ENCODE peak calls at places on chromosomes 12 and 14, in eight cellular contexts. One of them, this sample, is unnamed.

GRCh38 chr12:6684609-6685008 is 4.6 kb downstream of the ZNF384 start:
- DNase-seq in ELR: peak
- DNase-seq in fibroblast of pulmonary artery: peak
- DNase-seq in BJ: no peak
- DNase-seq in stimulated activated CD8-positive, alpha-beta memory T cell treated with anti-CD3 and anti-CD28 coated beads, Interleukin-4, amount 100 ng/mL, for 1 hour: no peak
- DNase-seq in astrocyte of the spinal cord: no peak
- DNase-seq in epithelial cell of proximal tubule: no peak
- DNase-seq in HEK293T: peak
- DNase-seq in this sample: no peak

GRCh38 chr14:81246561-81247270 is 26.0 kb upstream of the GTF2A1 start:
- DNase-seq in epithelial cell of proximal tubule: no peak
- DNase-seq in ELR: peak
- DNase-seq in HEK293T: no peak
- DNase-seq in astrocyte of the spinal cord: no peak
- DNase-seq in fibroblast of pulmonary artery: no peak
- DNase-seq in BJ: peak
- DNase-seq in stimulated activated CD8-positive, alpha-beta memory T cell treated with anti-CD3 and anti-CD28 coated beads, Interleukin-4, amount 100 ng/mL, for 1 hour: no peak
- DNase-seq in this sample: no peak

GRCh38 chr12:131896811-131897270 is 2.4 kb downstream of the ULK1 start:
- DNase-seq in fibroblast of pulmonary artery: no peak
- DNase-seq in HEK293T: no peak
- DNase-seq in stimulated activated CD8-positive, alpha-beta memory T cell treated with anti-CD3 and anti-CD28 coated beads, Interleukin-4, amount 100 ng/mL, for 1 hour: no peak
- DNase-seq in epithelial cell of proximal tubule: no peak
- DNase-seq in astrocyte of the spinal cord: no peak
- DNase-seq in BJ: no peak
- DNase-seq in ELR: no peak
- DNase-seq in this sample: no peak

GRCh38 chr12:65823481-65824313 is 586 bp upstream of the HMGA2 start:
- DNase-seq in HEK293T: peak
- DNase-seq in BJ: no peak
- DNase-seq in astrocyte of the spinal cord: no peak
- DNase-seq in epithelial cell of proximal tubule: no peak
- DNase-seq in stimulated activated CD8-positive, alpha-beta memory T cell treated with anti-CD3 and anti-CD28 coated beads, Interleukin-4, amount 100 ng/mL, for 1 hour: no peak
- DNase-seq in fibroblast of pulmonary artery: peak
- DNase-seq in ELR: peak
- DNase-seq in this sample: no peak

GRCh38 chr12:31118831-31119530 is 45.3 kb downstream of the DDX11 start:
- DNase-seq in epithelial cell of proximal tubule: no peak
- DNase-seq in BJ: no peak
- DNase-seq in stimulated activated CD8-positive, alpha-beta memory T cell treated with anti-CD3 and anti-CD28 coated beads, Interleukin-4, amount 100 ng/mL, for 1 hour: no peak
- DNase-seq in astrocyte of the spinal cord: no peak
- DNase-seq in HEK293T: peak
- DNase-seq in ELR: peak
- DNase-seq in fibroblast of pulmonary artery: no peak
- DNase-seq in this sample: no peak

GRCh38 chr12:5789469-5789968 is 155.5 kb downstream of the ANO2 start:
- DNase-seq in astrocyte of the spinal cord: no peak
- DNase-seq in fibroblast of pulmonary artery: no peak
- DNase-seq in ELR: peak
- DNase-seq in epithelial cell of proximal tubule: no peak
- DNase-seq in stimulated activated CD8-positive, alpha-beta memory T cell treated with anti-CD3 and anti-CD28 coated beads, Interleukin-4, amount 100 ng/mL, for 1 hour: no peak
- DNase-seq in BJ: peak
- DNase-seq in HEK293T: no peak
- DNase-seq in this sample: no peak

GRCh38 chr12:107131832-107132616 is 38.7 kb upstream of the CRY1 start:
- DNase-seq in epithelial cell of proximal tubule: peak
- DNase-seq in HEK293T: peak
- DNase-seq in astrocyte of the spinal cord: peak
- DNase-seq in BJ: peak
- DNase-seq in fibroblast of pulmonary artery: peak
- DNase-seq in stimulated activated CD8-positive, alpha-beta memory T cell treated with anti-CD3 and anti-CD28 coated beads, Interleukin-4, amount 100 ng/mL, for 1 hour: no peak
- DNase-seq in ELR: peak
- DNase-seq in this sample: peak

GRCh38 chr12:113237748-113238147 is 16.5 kb downstream of the TPCN1 start:
- DNase-seq in epithelial cell of proximal tubule: no peak
- DNase-seq in astrocyte of the spinal cord: no peak
- DNase-seq in BJ: no peak
- DNase-seq in fibroblast of pulmonary artery: no peak
- DNase-seq in HEK293T: no peak
- DNase-seq in ELR: no peak
- DNase-seq in stimulated activated CD8-positive, alpha-beta memory T cell treated with anti-CD3 and anti-CD28 coated beads, Interleukin-4, amount 100 ng/mL, for 1 hour: no peak
- DNase-seq in this sample: no peak

GRCh38 chr12:121465921-121466799 is 66.2 kb downstream of the RNF34 start:
- DNase-seq in BJ: no peak
- DNase-seq in fibroblast of pulmonary artery: peak
- DNase-seq in stimulated activated CD8-positive, alpha-beta memory T cell treated with anti-CD3 and anti-CD28 coated beads, Interleukin-4, amount 100 ng/mL, for 1 hour: no peak
- DNase-seq in astrocyte of the spinal cord: peak
- DNase-seq in ELR: peak
- DNase-seq in HEK293T: peak
- DNase-seq in epithelial cell of proximal tubule: no peak
- DNase-seq in this sample: peak

GRCh38 chr12:92505373-92506340 is 197.1 kb upstream of the PLEKHG7 start:
- DNase-seq in BJ: no peak
- DNase-seq in astrocyte of the spinal cord: peak
- DNase-seq in epithelial cell of proximal tubule: no peak
- DNase-seq in ELR: no peak
- DNase-seq in stimulated activated CD8-positive, alpha-beta memory T cell treated with anti-CD3 and anti-CD28 coated beads, Interleukin-4, amount 100 ng/mL, for 1 hour: peak
- DNase-seq in HEK293T: no peak
- DNase-seq in fibroblast of pulmonary artery: peak
- DNase-seq in this sample: peak

GRCh38 chr14:73245401-73246325 is 8.4 kb downstream of the PAPLN start:
- DNase-seq in HEK293T: no peak
- DNase-seq in fibroblast of pulmonary artery: peak
- DNase-seq in epithelial cell of proximal tubule: no peak
- DNase-seq in stimulated activated CD8-positive, alpha-beta memory T cell treated with anti-CD3 and anti-CD28 coated beads, Interleukin-4, amount 100 ng/mL, for 1 hour: no peak
- DNase-seq in astrocyte of the spinal cord: peak
- DNase-seq in BJ: no peak
- DNase-seq in ELR: peak
- DNase-seq in this sample: peak

GRCh38 chr14:34380446-34380845 is 81.6 kb downstream of the SPTSSA start:
- DNase-seq in astrocyte of the spinal cord: no peak
- DNase-seq in ELR: no peak
- DNase-seq in fibroblast of pulmonary artery: no peak
- DNase-seq in HEK293T: no peak
- DNase-seq in stimulated activated CD8-positive, alpha-beta memory T cell treated with anti-CD3 and anti-CD28 coated beads, Interleukin-4, amount 100 ng/mL, for 1 hour: no peak
- DNase-seq in BJ: no peak
- DNase-seq in epithelial cell of proximal tubule: no peak
- DNase-seq in this sample: no peak

GRCh38 chr14:30211326-30211725 is 283.7 kb upstream of the PRKD1 start:
- DNase-seq in stimulated activated CD8-positive, alpha-beta memory T cell treated with anti-CD3 and anti-CD28 coated beads, Interleukin-4, amount 100 ng/mL, for 1 hour: no peak
- DNase-seq in BJ: no peak
- DNase-seq in ELR: peak
- DNase-seq in epithelial cell of proximal tubule: no peak
- DNase-seq in fibroblast of pulmonary artery: peak
- DNase-seq in astrocyte of the spinal cord: peak
- DNase-seq in HEK293T: no peak
- DNase-seq in this sample: no peak

GRCh38 chr12:2498961-2499500 is 295.7 kb upstream of the FKBP4 start:
- DNase-seq in astrocyte of the spinal cord: no peak
- DNase-seq in ELR: no peak
- DNase-seq in fibroblast of pulmonary artery: no peak
- DNase-seq in stimulated activated CD8-positive, alpha-beta memory T cell treated with anti-CD3 and anti-CD28 coated beads, Interleukin-4, amount 100 ng/mL, for 1 hour: no peak
- DNase-seq in HEK293T: no peak
- DNase-seq in BJ: no peak
- DNase-seq in epithelial cell of proximal tubule: no peak
- DNase-seq in this sample: no peak

GRCh38 chr12:123223241-123223668 is 9.7 kb downstream of the MPHOSPH9 start:
- DNase-seq in epithelial cell of proximal tubule: no peak
- DNase-seq in HEK293T: no peak
- DNase-seq in stimulated activated CD8-positive, alpha-beta memory T cell treated with anti-CD3 and anti-CD28 coated beads, Interleukin-4, amount 100 ng/mL, for 1 hour: peak
- DNase-seq in ELR: no peak
- DNase-seq in astrocyte of the spinal cord: no peak
- DNase-seq in fibroblast of pulmonary artery: no peak
- DNase-seq in BJ: no peak
- DNase-seq in this sample: peak

GRCh38 chr14:50333010-50333409 is 20.9 kb downstream of the DMAC2L start:
- DNase-seq in fibroblast of pulmonary artery: peak
- DNase-seq in BJ: peak
- DNase-seq in HEK293T: no peak
- DNase-seq in stimulated activated CD8-positive, alpha-beta memory T cell treated with anti-CD3 and anti-CD28 coated beads, Interleukin-4, amount 100 ng/mL, for 1 hour: no peak
- DNase-seq in ELR: peak
- DNase-seq in astrocyte of the spinal cord: peak
- DNase-seq in epithelial cell of proximal tubule: no peak
- DNase-seq in this sample: no peak

GRCh38 chr12:31323466-31324115 is 2.4 kb downstream of the SINHCAF start:
- DNase-seq in astrocyte of the spinal cord: peak
- DNase-seq in ELR: peak
- DNase-seq in stimulated activated CD8-positive, alpha-beta memory T cell treated with anti-CD3 and anti-CD28 coated beads, Interleukin-4, amount 100 ng/mL, for 1 hour: peak
- DNase-seq in HEK293T: no peak
- DNase-seq in fibroblast of pulmonary artery: peak
- DNase-seq in BJ: no peak
- DNase-seq in epithelial cell of proximal tubule: no peak
- DNase-seq in this sample: peak

GRCh38 chr12:106358410-106359241 is 1.1 kb downstream of the POLR3B start:
- DNase-seq in astrocyte of the spinal cord: no peak
- DNase-seq in stimulated activated CD8-positive, alpha-beta memory T cell treated with anti-CD3 and anti-CD28 coated beads, Interleukin-4, amount 100 ng/mL, for 1 hour: no peak
- DNase-seq in BJ: peak
- DNase-seq in epithelial cell of proximal tubule: no peak
- DNase-seq in HEK293T: no peak
- DNase-seq in ELR: peak
- DNase-seq in fibroblast of pulmonary artery: peak
- DNase-seq in this sample: no peak

GRCh38 chr12:113587720-113588119 is 116.0 kb upstream of the LHX5 start:
- DNase-seq in stimulated activated CD8-positive, alpha-beta memory T cell treated with anti-CD3 and anti-CD28 coated beads, Interleukin-4, amount 100 ng/mL, for 1 hour: no peak
- DNase-seq in ELR: no peak
- DNase-seq in HEK293T: no peak
- DNase-seq in BJ: no peak
- DNase-seq in epithelial cell of proximal tubule: no peak
- DNase-seq in fibroblast of pulmonary artery: no peak
- DNase-seq in astrocyte of the spinal cord: no peak
- DNase-seq in this sample: no peak

GRCh38 chr12:113862570-113863454 is 103.3 kb downstream of the RBM19 start:
- DNase-seq in stimulated activated CD8-positive, alpha-beta memory T cell treated with anti-CD3 and anti-CD28 coated beads, Interleukin-4, amount 100 ng/mL, for 1 hour: no peak
- DNase-seq in epithelial cell of proximal tubule: no peak
- DNase-seq in BJ: peak
- DNase-seq in fibroblast of pulmonary artery: peak
- DNase-seq in HEK293T: no peak
- DNase-seq in astrocyte of the spinal cord: peak
- DNase-seq in ELR: peak
- DNase-seq in this sample: no peak

GRCh38 chr14:68468437-68469207 is 324.2 kb downstream of the ZFP36L1 start:
- DNase-seq in astrocyte of the spinal cord: peak
- DNase-seq in HEK293T: no peak
- DNase-seq in stimulated activated CD8-positive, alpha-beta memory T cell treated with anti-CD3 and anti-CD28 coated beads, Interleukin-4, amount 100 ng/mL, for 1 hour: no peak
- DNase-seq in fibroblast of pulmonary artery: peak
- DNase-seq in ELR: peak
- DNase-seq in epithelial cell of proximal tubule: peak
- DNase-seq in BJ: peak
- DNase-seq in this sample: no peak

GRCh38 chr12:10749700-10750384 is 26.7 kb upstream of the YBX3 start:
- DNase-seq in BJ: peak
- DNase-seq in ELR: peak
- DNase-seq in epithelial cell of proximal tubule: peak
- DNase-seq in fibroblast of pulmonary artery: peak
- DNase-seq in HEK293T: peak
- DNase-seq in astrocyte of the spinal cord: peak
- DNase-seq in stimulated activated CD8-positive, alpha-beta memory T cell treated with anti-CD3 and anti-CD28 coated beads, Interleukin-4, amount 100 ng/mL, for 1 hour: peak
- DNase-seq in this sample: peak

GRCh38 chr12:113684053-113684907 is 212.6 kb upstream of the LHX5 start:
- DNase-seq in HEK293T: no peak
- DNase-seq in BJ: no peak
- DNase-seq in astrocyte of the spinal cord: peak
- DNase-seq in epithelial cell of proximal tubule: no peak
- DNase-seq in stimulated activated CD8-positive, alpha-beta memory T cell treated with anti-CD3 and anti-CD28 coated beads, Interleukin-4, amount 100 ng/mL, for 1 hour: no peak
- DNase-seq in fibroblast of pulmonary artery: no peak
- DNase-seq in ELR: peak
- DNase-seq in this sample: no peak

GRCh38 chr12:107801150-107801549 is 26.6 kb downstream of the ASCL4 start:
- DNase-seq in stimulated activated CD8-positive, alpha-beta memory T cell treated with anti-CD3 and anti-CD28 coated beads, Interleukin-4, amount 100 ng/mL, for 1 hour: no peak
- DNase-seq in epithelial cell of proximal tubule: no peak
- DNase-seq in ELR: peak
- DNase-seq in astrocyte of the spinal cord: peak
- DNase-seq in fibroblast of pulmonary artery: peak
- DNase-seq in HEK293T: no peak
- DNase-seq in BJ: no peak
- DNase-seq in this sample: no peak

GRCh38 chr12:1910468-1910867 is 8.0 kb downstream of the CACNA2D4 start:
- DNase-seq in ELR: no peak
- DNase-seq in BJ: no peak
- DNase-seq in epithelial cell of proximal tubule: no peak
- DNase-seq in stimulated activated CD8-positive, alpha-beta memory T cell treated with anti-CD3 and anti-CD28 coated beads, Interleukin-4, amount 100 ng/mL, for 1 hour: no peak
- DNase-seq in astrocyte of the spinal cord: no peak
- DNase-seq in HEK293T: no peak
- DNase-seq in fibroblast of pulmonary artery: no peak
- DNase-seq in this sample: no peak

GRCh38 chr12:112241176-112241575 is 115.8 kb downstream of the TRAFD1 start:
- DNase-seq in HEK293T: no peak
- DNase-seq in astrocyte of the spinal cord: no peak
- DNase-seq in fibroblast of pulmonary artery: no peak
- DNase-seq in stimulated activated CD8-positive, alpha-beta memory T cell treated with anti-CD3 and anti-CD28 coated beads, Interleukin-4, amount 100 ng/mL, for 1 hour: no peak
- DNase-seq in ELR: no peak
- DNase-seq in epithelial cell of proximal tubule: no peak
- DNase-seq in BJ: no peak
- DNase-seq in this sample: no peak

GRCh38 chr14:74905595-74906142 is 17.4 kb downstream of the RPS6KL1 start:
- DNase-seq in stimulated activated CD8-positive, alpha-beta memory T cell treated with anti-CD3 and anti-CD28 coated beads, Interleukin-4, amount 100 ng/mL, for 1 hour: peak
- DNase-seq in fibroblast of pulmonary artery: peak
- DNase-seq in BJ: no peak
- DNase-seq in ELR: peak
- DNase-seq in astrocyte of the spinal cord: peak
- DNase-seq in epithelial cell of proximal tubule: no peak
- DNase-seq in HEK293T: peak
- DNase-seq in this sample: peak

GRCh38 chr12:10220398-10221077 is 7.9 kb downstream of the GABARAPL1 start:
- DNase-seq in epithelial cell of proximal tubule: no peak
- DNase-seq in BJ: no peak
- DNase-seq in fibroblast of pulmonary artery: peak
- DNase-seq in HEK293T: no peak
- DNase-seq in stimulated activated CD8-positive, alpha-beta memory T cell treated with anti-CD3 and anti-CD28 coated beads, Interleukin-4, amount 100 ng/mL, for 1 hour: no peak
- DNase-seq in astrocyte of the spinal cord: peak
- DNase-seq in ELR: no peak
- DNase-seq in this sample: no peak

GRCh38 chr12:76030378-76031080 is 1.0 kb downstream of the PHLDA1 start:
- DNase-seq in ELR: peak
- DNase-seq in astrocyte of the spinal cord: no peak
- DNase-seq in stimulated activated CD8-positive, alpha-beta memory T cell treated with anti-CD3 and anti-CD28 coated beads, Interleukin-4, amount 100 ng/mL, for 1 hour: no peak
- DNase-seq in HEK293T: peak
- DNase-seq in epithelial cell of proximal tubule: no peak
- DNase-seq in fibroblast of pulmonary artery: peak
- DNase-seq in BJ: no peak
- DNase-seq in this sample: peak

GRCh38 chr12:124369901-124370378 is 75.0 kb downstream of the RFLNA start:
- DNase-seq in fibroblast of pulmonary artery: no peak
- DNase-seq in epithelial cell of proximal tubule: no peak
- DNase-seq in astrocyte of the spinal cord: no peak
- DNase-seq in BJ: no peak
- DNase-seq in HEK293T: no peak
- DNase-seq in stimulated activated CD8-positive, alpha-beta memory T cell treated with anti-CD3 and anti-CD28 coated beads, Interleukin-4, amount 100 ng/mL, for 1 hour: no peak
- DNase-seq in ELR: no peak
- DNase-seq in this sample: no peak

GRCh38 chr14:85934886-85935254 is 404.9 kb downstream of the FLRT2 start:
- DNase-seq in epithelial cell of proximal tubule: no peak
- DNase-seq in HEK293T: no peak
- DNase-seq in ELR: no peak
- DNase-seq in stimulated activated CD8-positive, alpha-beta memory T cell treated with anti-CD3 and anti-CD28 coated beads, Interleukin-4, amount 100 ng/mL, for 1 hour: no peak
- DNase-seq in astrocyte of the spinal cord: no peak
- DNase-seq in fibroblast of pulmonary artery: no peak
- DNase-seq in BJ: no peak
- DNase-seq in this sample: no peak

GRCh38 chr12:54650409-54650808 is 2.2 kb upstream of the DCD start:
- DNase-seq in astrocyte of the spinal cord: no peak
- DNase-seq in stimulated activated CD8-positive, alpha-beta memory T cell treated with anti-CD3 and anti-CD28 coated beads, Interleukin-4, amount 100 ng/mL, for 1 hour: no peak
- DNase-seq in BJ: no peak
- DNase-seq in epithelial cell of proximal tubule: no peak
- DNase-seq in HEK293T: no peak
- DNase-seq in ELR: peak
- DNase-seq in fibroblast of pulmonary artery: no peak
- DNase-seq in this sample: no peak

This sample was measured in effector memory CD4-positive, alpha-beta T cell.